ENCODE peak calls at places on chromosomes 1 and 21, in four cellular contexts. P, B, H and U are unnamed samples.

GRCh38 chr1:233945573-233945972 is 41.1 kb downstream of the SLC35F3 start:
- DNase-seq in P (no peak), B (no peak), H (no peak), U (no peak)

GRCh38 chr21:42165901-42166300 is 53.0 kb upstream of the ABCG1 start:
- DNase-seq in P (no peak), B (no peak), H (no peak), U (no peak)

GRCh38 chr1:158203693-158204457 is 23.2 kb downstream of the CD1D start:
- DNase-seq in P (peak), B (peak), H (no peak), U (no peak)

GRCh38 chr21:36718951-36719501 is 20.1 kb downstream of the SIM2 start:
- DNase-seq in P (no peak), B (no peak), H (no peak), U (no peak)

GRCh38 chr1:227487606-227488005 is 75.8 kb upstream of the ZNF678 start:
- DNase-seq in P (no peak), B (no peak), H (no peak), U (no peak)

GRCh38 chr1:38000529-38001453 is 4.5 kb downstream of the FHL3 start:
- DNase-seq in P (no peak), B (no peak), H (no peak), U (no peak)

GRCh38 chr1:37475380-37476086 is 1.2 kb downstream of the ZC3H12A start:
- DNase-seq in P (no peak), B (no peak), H (no peak), U (no peak)

GRCh38 chr1:109573785-109574184 is 25.4 kb downstream of the GNAI3 start:
- DNase-seq in P (no peak), B (no peak), H (no peak), U (no peak)

GRCh38 chr1:152052606-152053005 is 15.8 kb upstream of the S100A11 start:
- DNase-seq in P (peak), B (peak), H (peak), U (no peak)

GRCh38 chr1:31663622-31664452 is 19.2 kb upstream of the PEF1 start:
- DNase-seq in P (peak), B (peak), H (peak), U (peak)

GRCh38 chr1:152646656-152647055 is 16.5 kb upstream of the LCE2D start:
- DNase-seq in P (no peak), B (no peak), H (no peak), U (no peak)

GRCh38 chr1:111334169-111334568 is 43.5 kb downstream of the CHIA start:
- DNase-seq in P (no peak), B (peak), H (peak), U (peak)

GRCh38 chr1:206842851-206843250 is 22.6 kb upstream of the IL20 start:
- DNase-seq in P (no peak), B (no peak), H (no peak), U (no peak)

GRCh38 chr1:211036701-211037494 is 97.0 kb downstream of the KCNH1 start:
- DNase-seq in P (peak), B (no peak), H (no peak), U (no peak)

GRCh38 chr1:156655904-156656516 is 14.1 kb downstream of the BCAN start:
- DNase-seq in P (no peak), B (no peak), H (no peak), U (no peak)

GRCh38 chr1:94025383-94026340 is 95.3 kb downstream of the ABCA4 start:
- DNase-seq in P (peak), B (no peak), H (no peak), U (no peak)

GRCh38 chr1:213761845-213762407 is 225.8 kb upstream of the PROX1 start:
- DNase-seq in P (no peak), B (no peak), H (peak), U (no peak)

GRCh38 chr1:201266774-201267173 is 16.5 kb upstream of the PKP1 start:
- DNase-seq in P (peak), B (no peak), H (no peak), U (no peak)

GRCh38 chr1:234928642-234929041 is 200.0 kb downstream of the TOMM20 start:
- DNase-seq in P (no peak), B (no peak), H (no peak), U (no peak)

GRCh38 chr21:34782666-34783365 is 114.0 kb downstream of the CLIC6 start:
- DNase-seq in P (no peak), B (no peak), H (no peak), U (no peak)

GRCh38 chr1:12356004-12356890 is 126.4 kb downstream of the VPS13D start:
- DNase-seq in P (no peak), B (no peak), H (no peak), U (no peak)

GRCh38 chr1:67559222-67559700 is 125.7 kb upstream of the GADD45A start:
- DNase-seq in P (no peak), B (no peak), H (no peak), U (no peak)

GRCh38 chr1:170790651-170791071 is 126.7 kb downstream of the PRRX1 start:
- DNase-seq in P (no peak), B (no peak), H (no peak), U (no peak)

GRCh38 chr1:56376188-56376984 is 203.0 kb downstream of the PLPP3 start:
- DNase-seq in P (no peak), B (no peak), H (no peak), U (no peak)

GRCh38 chr1:77438239-77438913 is 156.6 kb downstream of the AK5 start:
- DNase-seq in P (no peak), B (no peak), H (no peak), U (no peak)

GRCh38 chr1:31723828-31724359 is 20.1 kb upstream of the COL16A1 start:
- DNase-seq in P (peak), B (no peak), H (no peak), U (no peak)

GRCh38 chr1:79448426-79448825 is 441.9 kb upstream of the ADGRL4 start:
- DNase-seq in P (no peak), B (no peak), H (no peak), U (no peak)

GRCh38 chr1:167297222-167298214 is 76.8 kb downstream of the POU2F1 start:
- DNase-seq in P (no peak), B (no peak), H (no peak), U (no peak)

GRCh38 chr1:41418868-41419583 is 57.8 kb downstream of the FOXO6 start:
- DNase-seq in P (peak), B (no peak), H (no peak), U (no peak)